ENCODE peak calls at places on chromosomes 1 and 21, in five cellular contexts. C is K562, N is H1, H is HepG2, E is GM12878. Y is an unnamed sample.

GRCh38 chr1:224433041-224433670 is 1.4 kb downstream of the WDR26 start:
- DNase-seq in C (peak), N (no peak), H (no peak), E (no peak), Y (peak)

GRCh38 chr1:89068291-89068690 is 3.3 kb upstream of the GBP1 start:
- DNase-seq in C (no peak), N (no peak), H (no peak), E (no peak), Y (no peak)

GRCh38 chr21:19321688-19322087 is 918.1 kb upstream of the TMPRSS15 start:
- DNase-seq in C (no peak), N (no peak), H (no peak), E (no peak), Y (peak)

GRCh38 chr1:214400136-214400535 is 119.2 kb downstream of the SMYD2 start:
- DNase-seq in C (no peak), N (peak), H (no peak), E (no peak), Y (no peak)

GRCh38 chr1:5108740-5109139 is 454.3 kb downstream of the AJAP1 start:
- DNase-seq in C (no peak), N (no peak), H (no peak), E (no peak), Y (no peak)

GRCh38 chr1:92411511-92411910 is 75.2 kb downstream of the GFI1 start:
- DNase-seq in C (peak), N (no peak), H (no peak), E (no peak), Y (no peak)

GRCh38 chr1:118077331-118078055 is 107.5 kb downstream of the SPAG17 start:
- DNase-seq in C (peak), N (peak), H (peak), E (no peak), Y (peak)

GRCh38 chr1:167708940-167709389 is 12.8 kb upstream of the MPZL1 start:
- DNase-seq in C (no peak), N (no peak), H (no peak), E (peak), Y (no peak)

GRCh38 chr1:3012511-3013291 is 8.6 kb upstream of the ACTRT2 start:
- DNase-seq in C (peak), N (peak), H (peak), E (no peak), Y (peak)

GRCh38 chr1:183291802-183292515 is 105.9 kb downstream of the LAMC2 start:
- DNase-seq in C (no peak), N (peak), H (no peak), E (no peak), Y (peak)

GRCh38 chr1:18955442-18956188 is 861 bp downstream of the IFFO2 start:
- DNase-seq in C (peak), N (peak), H (no peak), E (no peak), Y (peak)

GRCh38 chr1:60911980-60912692 is 170.2 kb upstream of the NFIA start:
- DNase-seq in C (no peak), N (peak), H (no peak), E (no peak), Y (peak)

GRCh38 chr1:9413143-9413876 is 120.6 kb downstream of the SPSB1 start:
- DNase-seq in C (peak), N (peak), H (no peak), E (peak), Y (peak)

GRCh38 chr1:33098371-33098770 is 17.4 kb downstream of the AZIN2 start:
- DNase-seq in C (no peak), N (no peak), H (no peak), E (no peak), Y (no peak)

GRCh38 chr1:242467556-242468145 is 56.8 kb downstream of the PLD5 start:
- DNase-seq in C (peak), N (peak), H (peak), E (no peak), Y (peak)

GRCh38 chr1:112501810-112502641 is 6.7 kb upstream of the WNT2B start:
- DNase-seq in C (peak), N (peak), H (peak), E (no peak), Y (peak)

GRCh38 chr21:31580866-31581276 is 78.6 kb upstream of the SOD1 start:
- DNase-seq in C (peak), N (peak), H (peak), E (peak), Y (peak)

GRCh38 chr1:2275796-2276536 is 47.8 kb downstream of the SKI start:
- DNase-seq in C (peak), N (no peak), H (no peak), E (no peak), Y (no peak)

GRCh38 chr1:92527670-92528069 is 40.9 kb upstream of the GFI1 start:
- DNase-seq in C (no peak), N (no peak), H (no peak), E (no peak), Y (no peak)

GRCh38 chr1:220221670-220222069 is 50.6 kb downstream of the RAB3GAP2 start:
- DNase-seq in C (no peak), N (no peak), H (no peak), E (no peak), Y (no peak)

GRCh38 chr1:246836647-246837046 is 95.1 kb downstream of the AHCTF1 start:
- DNase-seq in C (no peak), N (no peak), H (no peak), E (no peak), Y (no peak)

GRCh38 chr1:16617101-16617727 is 3.9 kb upstream of the NBPF1 start:
- DNase-seq in C (no peak), N (peak), H (no peak), E (no peak), Y (peak)

GRCh38 chr1:15350551-15351200 is 59.0 kb upstream of the EFHD2 start:
- DNase-seq in C (no peak), N (no peak), H (no peak), E (no peak), Y (no peak)

GRCh38 chr1:151325646-151326429 is 1.4 kb downstream of the PI4KB start:
- DNase-seq in C (peak), N (no peak), H (no peak), E (no peak), Y (no peak)

GRCh38 chr1:23376890-23377811 is 7.5 kb upstream of the ZNF436 start:
- DNase-seq in C (peak), N (no peak), H (peak), E (no peak), Y (no peak)

GRCh38 chr21:35376406-35377135 is 327.5 kb upstream of the RUNX1 start:
- DNase-seq in C (no peak), N (no peak), H (no peak), E (no peak), Y (no peak)

GRCh38 chr1:55288245-55288644 is 73.1 kb upstream of the USP24 start:
- DNase-seq in C (no peak), N (no peak), H (no peak), E (peak), Y (no peak)

GRCh38 chr1:37601441-37601840 is 5.7 kb upstream of the GNL2 start:
- DNase-seq in C (no peak), N (no peak), H (no peak), E (no peak), Y (no peak)

GRCh38 chr1:45864765-45865164 is 61.4 kb downstream of the MAST2 start:
- DNase-seq in C (no peak), N (no peak), H (no peak), E (no peak), Y (no peak)

GRCh38 chr1:16440150-16440479 is 409 bp upstream of the NECAP2 start:
- DNase-seq in C (no peak), N (no peak), H (peak), E (no peak), Y (peak)

GRCh38 chr1:34547043-34547674 is 207.7 kb upstream of the GJB5 start:
- DNase-seq in C (peak), N (peak), H (peak), E (no peak), Y (peak)

GRCh38 chr1:162187676-162188075 is 118.2 kb downstream of the NOS1AP start:
- DNase-seq in C (no peak), N (no peak), H (no peak), E (no peak), Y (no peak)

GRCh38 chr1:12195416-12195815 is 28.6 kb downstream of the TNFRSF1B start:
- DNase-seq in C (peak), N (no peak), H (no peak), E (no peak), Y (no peak)

GRCh38 chr1:98305362-98305761 is 356.2 kb upstream of the SNX7 start:
- DNase-seq in C (no peak), N (no peak), H (no peak), E (no peak), Y (no peak)

GRCh38 chr1:10694633-10695627 is 101.5 kb downstream of the CASZ1 start:
- DNase-seq in C (peak), N (peak), H (peak), E (no peak), Y (peak)

GRCh38 chr21:46056450-46056903 is 41.4 kb upstream of the COL6A2 start:
- DNase-seq in C (no peak), N (peak), H (no peak), E (no peak), Y (peak)

GRCh38 chr21:18529253-18529652 is 125.7 kb upstream of the TMPRSS15 start:
- DNase-seq in C (no peak), N (no peak), H (no peak), E (no peak), Y (no peak)

GRCh38 chr1:78840447-78841251 is 165.9 kb downstream of the ADGRL4 start:
- DNase-seq in C (no peak), N (peak), H (no peak), E (no peak), Y (peak)

GRCh38 chr21:32772281-32773047 is 909 bp upstream of the PAXBP1 start:
- DNase-seq in C (peak), N (no peak), H (no peak), E (peak), Y (peak)

DNA sequence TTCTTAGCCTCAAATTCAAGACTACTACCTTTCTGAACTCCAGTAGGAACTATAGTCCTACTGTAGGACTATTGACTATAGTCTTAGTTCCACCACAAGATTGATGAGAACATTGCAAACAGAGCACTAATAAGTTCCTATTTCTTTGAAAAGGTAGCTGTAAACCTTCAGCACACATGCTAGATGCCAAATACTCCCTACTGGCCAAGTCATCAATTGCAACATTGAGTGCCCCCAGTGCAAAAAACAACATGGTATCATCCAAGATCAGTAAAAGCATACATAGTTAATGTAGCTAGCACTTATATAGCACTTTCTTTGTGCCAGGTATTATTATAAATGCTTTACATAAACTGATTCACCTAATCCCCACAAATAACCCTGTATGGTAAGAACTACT is 99.8 kb downstream of the MRPL39 start:
- DNase-seq in C (no peak), N (no peak), H (no peak), E (no peak), Y (peak)
- TF ChIP-seq CREB1 in C (no peak), N (no peak), H (no peak), E (no peak), Y (no peak)

DNA sequence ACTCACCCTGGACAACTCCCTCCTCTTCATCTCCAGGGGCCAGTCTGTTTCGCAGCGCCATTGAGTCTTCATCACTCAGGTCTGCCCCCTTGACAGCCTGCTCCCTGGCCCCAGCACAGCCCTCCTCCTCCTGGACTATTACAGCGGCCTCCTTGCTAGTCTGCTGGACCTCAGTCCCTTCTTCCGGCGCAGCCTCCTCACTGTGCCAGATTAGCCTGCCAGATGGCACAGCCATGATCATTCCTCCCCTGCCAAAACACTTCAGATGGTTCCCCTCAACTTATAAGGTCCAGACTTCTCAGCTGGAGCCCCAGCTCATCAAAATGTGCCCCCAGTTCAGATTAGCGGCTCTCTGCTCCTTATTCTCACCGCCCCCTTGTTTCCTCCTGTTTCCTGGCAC is 7.0 kb upstream of the CELSR2 start:
- DNase-seq in C (no peak), N (no peak), H (no peak), E (no peak), Y (no peak)
- TF ChIP-seq EZH2 in C (no peak), N (no peak), H (no peak), E (no peak), Y (no peak)

DNA sequence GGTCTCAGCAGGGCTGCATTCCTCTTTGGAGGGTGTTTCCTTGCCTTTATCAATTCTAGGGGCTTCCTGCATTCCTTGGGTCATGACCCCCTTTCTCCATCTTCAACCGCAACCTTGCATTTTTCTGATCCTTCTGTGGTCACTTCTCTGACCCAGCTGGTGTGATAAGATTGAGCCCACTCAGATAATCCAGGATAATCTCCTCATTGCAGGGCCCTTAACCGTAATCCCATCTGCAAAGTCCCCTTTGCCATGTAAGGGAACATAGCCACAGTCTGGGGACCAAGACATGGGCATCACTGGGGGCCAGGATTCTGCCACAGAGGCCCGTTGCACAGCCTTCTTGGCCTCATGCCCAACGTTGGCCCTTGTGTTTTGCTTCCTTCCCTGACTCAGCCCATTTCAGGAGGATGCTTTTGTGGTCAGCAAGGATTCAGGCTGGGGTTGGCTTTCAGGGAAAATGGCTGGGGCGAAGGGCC is 35.0 kb upstream of the IL19 start:
- DNase-seq in C (peak), N (no peak), H (no peak), E (no peak), Y (no peak)
- TF ChIP-seq CREB1 in C (peak), N (no peak), H (no peak), E (no peak), Y (no peak)

GRCh38 chr1:208461680-208462079 is 217.5 kb upstream of the PLXNA2 start:
- DNase-seq in C (peak), N (no peak), H (no peak), E (no peak), Y (peak)
- TF ChIP-seq EZH2 in C (no peak), N (no peak), H (no peak), E (no peak), Y (no peak)

GRCh38 chr1:209853677-209854076 is 25.9 kb downstream of the UTP25 start:
- DNase-seq in C (no peak), N (no peak), H (no peak), E (no peak), Y (no peak)
- TF ChIP-seq CREB1 in C (no peak), N (no peak), H (no peak), E (no peak), Y (no peak)

GRCh38 chr1:21814241-21814918 is 2.3 kb downstream of the LDLRAD2 start:
- DNase-seq in C (no peak), N (peak), H (no peak), E (no peak), Y (peak)
- TF ChIP-seq EZH2 in C (no peak), N (no peak), H (no peak), E (no peak), Y (no peak)

DNA sequence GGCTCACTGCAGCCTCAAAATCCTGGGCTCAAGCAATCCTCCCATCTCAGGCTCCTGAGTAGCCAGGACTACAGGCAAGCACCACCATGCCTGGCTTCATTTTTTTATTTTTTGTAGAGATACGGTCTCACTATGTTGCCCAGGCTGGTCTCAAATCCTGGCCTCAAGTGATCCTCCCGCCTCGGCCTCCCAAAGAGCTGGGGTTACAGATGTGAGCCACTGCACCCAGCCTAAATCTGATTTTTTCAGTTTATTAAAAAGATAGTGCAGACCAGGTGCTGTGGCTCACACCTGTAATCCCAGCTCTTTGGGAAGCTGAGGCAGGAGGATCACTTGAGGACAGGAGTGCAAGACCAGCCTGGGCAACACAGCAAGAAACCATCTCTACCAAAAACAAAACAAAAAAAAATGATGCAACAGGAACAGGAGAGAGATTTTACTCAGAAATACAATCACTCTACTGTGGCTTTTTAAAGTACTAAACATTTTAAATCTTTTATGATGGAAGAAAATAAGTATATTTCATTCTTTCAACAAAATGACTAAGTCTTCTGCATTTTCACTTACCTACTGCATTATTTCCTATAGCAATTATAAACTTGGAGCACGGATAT is 1.9 kb downstream of the PSMG1 start:
- DNase-seq in C (no peak), N (no peak), H (no peak), E (no peak), Y (no peak)
- TF ChIP-seq CREB1 in C (no peak), N (no peak), H (no peak), E (no peak), Y (no peak)

DNA sequence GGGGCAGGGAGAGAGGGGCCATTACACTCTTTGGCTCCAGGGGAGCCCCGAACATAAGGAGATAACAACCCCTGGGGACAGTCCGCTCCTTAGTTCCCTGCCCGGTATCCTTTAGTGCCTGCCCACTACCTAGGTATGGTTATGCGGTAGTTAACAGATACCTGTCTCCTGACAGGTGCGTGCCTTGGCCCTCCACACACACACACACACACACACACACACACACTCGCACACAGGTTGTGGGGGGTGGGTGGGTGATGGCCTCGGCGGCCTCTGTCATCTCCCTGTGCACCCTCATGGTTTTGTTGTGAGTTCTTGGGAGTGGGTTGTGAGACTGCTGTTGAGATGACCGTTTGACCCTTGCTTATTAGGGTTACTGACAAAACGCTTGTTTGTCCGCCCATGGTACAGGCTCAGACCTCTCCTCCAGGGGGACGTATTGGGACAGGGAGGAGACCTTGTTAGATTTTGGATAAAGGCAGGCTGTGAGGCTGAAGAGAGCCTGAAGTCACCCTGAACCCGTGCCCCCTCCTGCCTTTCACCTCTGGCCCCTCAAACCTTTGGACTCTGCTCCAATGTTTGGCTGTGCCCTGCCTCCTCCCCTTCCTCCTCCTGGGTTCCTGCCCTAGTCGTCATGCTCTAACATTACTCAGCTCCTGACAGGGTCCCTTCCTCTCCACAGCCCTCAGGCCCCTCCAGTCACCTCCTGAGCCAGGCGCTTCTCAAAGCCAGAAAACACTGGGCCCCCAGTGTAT is 976 bp downstream of the RASSF5 start:
- DNase-seq in C (no peak), N (no peak), H (peak), E (no peak), Y (no peak)
- TF ChIP-seq EZH2 in C (no peak), N (peak), H (no peak), E (no peak), Y (peak)